ENCODE peak calls at places on chromosomes 11 and 22, in five cellular contexts. V is K562, H is SK-N-SH, G is HepG2, M is GM12878. K is an unnamed sample.

GRCh38 chr11:65885808-65886536 is 2.3 kb downstream of the FIBP start:
- DNase-seq in V (no peak), H (no peak), G (no peak), M (no peak), K (no peak)

GRCh38 chr22:39576027-39576426 is 5.5 kb downstream of the CACNA1I start:
- DNase-seq in V (no peak), H (no peak), G (no peak), M (no peak), K (no peak)

GRCh38 chr11:112811781-112812180 is 149.4 kb upstream of the NCAM1 start:
- DNase-seq in V (no peak), H (no peak), G (no peak), M (no peak), K (no peak)

GRCh38 chr11:10302744-10303557 is 1.9 kb upstream of the ADM start:
- DNase-seq in V (peak), H (peak), G (peak), M (no peak), K (no peak)

GRCh38 chr11:7413961-7414728 is 71.2 kb upstream of the OLFML1 start:
- DNase-seq in V (no peak), H (no peak), G (peak), M (no peak), K (no peak)

GRCh38 chr11:32852142-32852541 is 22.4 kb downstream of the PRRG4 start:
- DNase-seq in V (no peak), H (no peak), G (no peak), M (no peak), K (no peak)

GRCh38 chr11:67120881-67121710 is 2.0 kb downstream of the KDM2A start:
- DNase-seq in V (peak), H (no peak), G (no peak), M (peak), K (no peak)

GRCh38 chr22:28923826-28924732 is 40.7 kb downstream of the ZNRF3 start:
- DNase-seq in V (no peak), H (peak), G (peak), M (no peak), K (no peak)

GRCh38 chr11:123258877-123259276 is 63.8 kb upstream of the CLMP start:
- DNase-seq in V (no peak), H (no peak), G (no peak), M (no peak), K (no peak)

GRCh38 chr11:86089659-86090058 is 20.8 kb upstream of the PICALM start:
- DNase-seq in V (no peak), H (peak), G (no peak), M (no peak), K (no peak)

GRCh38 chr22:30283342-30283741 is 6.0 kb downstream of the CASTOR1 start:
- DNase-seq in V (no peak), H (no peak), G (no peak), M (no peak), K (no peak)

GRCh38 chr11:105588001-105588400 is 21.9 kb upstream of the GRIA4 start:
- DNase-seq in V (no peak), H (no peak), G (no peak), M (no peak), K (no peak)

GRCh38 chr11:93407777-93408401 is 77.3 kb downstream of the DEUP1 start:
- DNase-seq in V (peak), H (no peak), G (no peak), M (no peak), K (no peak)

GRCh38 chr11:61359541-61359940 is 2.1 kb downstream of the CYB561A3 start:
- DNase-seq in V (no peak), H (no peak), G (no peak), M (no peak), K (no peak)

GRCh38 chr11:60485987-60486386 is 6.6 kb upstream of the MS4A12 start:
- DNase-seq in V (peak), H (peak), G (peak), M (peak), K (peak)

GRCh38 chr11:5366856-5367255 is 15.5 kb downstream of the OR51B6 start:
- DNase-seq in V (no peak), H (no peak), G (no peak), M (no peak), K (no peak)

GRCh38 chr11:72940417-72940816 is 126.2 kb downstream of the ATG16L2 start:
- DNase-seq in V (no peak), H (no peak), G (no peak), M (no peak), K (no peak)

GRCh38 chr11:117232911-117233409 is 489 bp downstream of the RNF214 start:
- DNase-seq in V (peak), H (peak), G (no peak), M (no peak), K (peak)

GRCh38 chr11:47253660-47254059 is 4.1 kb upstream of the NR1H3 start:
- DNase-seq in V (no peak), H (no peak), G (peak), M (no peak), K (no peak)

GRCh38 chr22:24807284-24807950 is 1.4 kb downstream of the SGSM1 start:
- DNase-seq in V (no peak), H (peak), G (no peak), M (no peak), K (no peak)

GRCh38 chr11:44030276-44030932 is 17.4 kb upstream of the ACCSL start:
- DNase-seq in V (no peak), H (no peak), G (no peak), M (no peak), K (no peak)

GRCh38 chr11:122424636-122425035 is 230.9 kb upstream of the UBASH3B start:
- DNase-seq in V (no peak), H (no peak), G (no peak), M (no peak), K (no peak)

GRCh38 chr22:31926969-31927368 is 17.4 kb upstream of the YWHAH start:
- DNase-seq in V (no peak), H (peak), G (no peak), M (no peak), K (peak)

GRCh38 chr11:43447124-43447523 is 88.4 kb downstream of the TTC17 start:
- DNase-seq in V (no peak), H (no peak), G (no peak), M (no peak), K (no peak)

GRCh38 chr11:67167715-67168114 is 48.7 kb downstream of the KDM2A start:
- DNase-seq in V (no peak), H (no peak), G (no peak), M (no peak), K (no peak)

GRCh38 chr11:43130616-43131015 is 181.2 kb upstream of the API5 start:
- DNase-seq in V (no peak), H (peak), G (no peak), M (no peak), K (no peak)

GRCh38 chr11:111733009-111733408 is 33.2 kb downstream of the PPP2R1B start:
- DNase-seq in V (no peak), H (no peak), G (no peak), M (no peak), K (no peak)

GRCh38 chr11:75855191-75855590 is 40.2 kb downstream of the UVRAG start:
- DNase-seq in V (no peak), H (no peak), G (no peak), M (no peak), K (no peak)

GRCh38 chr22:37631448-37632173 is 7.9 kb upstream of the SH3BP1 start:
- DNase-seq in V (no peak), H (no peak), G (peak), M (no peak), K (no peak)
- TF ChIP-seq FOXM1 in V (no peak), H (no peak), G (no peak), M (no peak), K (no peak)

GRCh38 chr11:119249671-119250010 is 43.5 kb downstream of the CBL start:
- DNase-seq in V (peak), H (no peak), G (no peak), M (no peak), K (no peak)
- TF ChIP-seq FOXM1 in V (no peak), H (no peak), G (no peak), M (no peak), K (no peak)

DNA sequence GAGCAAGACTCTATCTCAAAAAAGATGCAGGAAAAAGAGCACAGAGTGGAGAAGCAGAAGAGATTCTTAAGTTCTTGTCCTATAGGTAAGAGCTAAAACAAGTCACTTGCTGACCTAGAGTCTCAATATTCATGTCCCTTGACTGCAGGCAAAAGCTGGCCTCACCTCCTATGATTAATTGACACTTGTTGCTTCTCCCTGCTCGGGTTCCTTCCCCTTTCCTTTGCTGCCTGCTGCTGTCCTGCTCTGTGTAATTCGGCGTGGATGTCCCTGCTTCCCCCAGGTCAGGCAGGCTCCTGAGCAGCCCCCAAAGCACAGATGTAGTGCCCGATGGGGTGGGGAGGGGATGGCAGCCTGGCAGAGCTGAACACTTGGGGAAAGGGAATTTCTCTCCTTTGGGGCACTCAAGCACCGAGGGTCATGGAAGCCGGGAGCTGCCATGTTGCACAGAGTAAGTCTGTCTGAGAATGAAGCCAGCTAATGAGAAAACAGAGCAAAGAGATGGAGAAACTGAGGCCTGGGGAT is 60.8 kb upstream of the NUP50 start:
- DNase-seq in V (no peak), H (no peak), G (no peak), M (no peak), K (no peak)
- TF ChIP-seq FOXM1 in V (no peak), H (no peak), G (no peak), M (no peak), K (no peak)

GRCh38 chr11:2134022-2135010 is 4.9 kb downstream of the IGF2 start:
- DNase-seq in V (no peak), H (no peak), G (no peak), M (no peak), K (no peak)
- TF ChIP-seq FOXM1 in V (no peak), H (no peak), G (no peak), M (no peak), K (no peak)

GRCh38 chr11:22923561-22923960 is 63.3 kb upstream of the CCDC179 start:
- DNase-seq in V (no peak), H (no peak), G (no peak), M (no peak), K (no peak)
- TF ChIP-seq FOXM1 in V (no peak), H (no peak), G (no peak), M (no peak), K (no peak)

DNA sequence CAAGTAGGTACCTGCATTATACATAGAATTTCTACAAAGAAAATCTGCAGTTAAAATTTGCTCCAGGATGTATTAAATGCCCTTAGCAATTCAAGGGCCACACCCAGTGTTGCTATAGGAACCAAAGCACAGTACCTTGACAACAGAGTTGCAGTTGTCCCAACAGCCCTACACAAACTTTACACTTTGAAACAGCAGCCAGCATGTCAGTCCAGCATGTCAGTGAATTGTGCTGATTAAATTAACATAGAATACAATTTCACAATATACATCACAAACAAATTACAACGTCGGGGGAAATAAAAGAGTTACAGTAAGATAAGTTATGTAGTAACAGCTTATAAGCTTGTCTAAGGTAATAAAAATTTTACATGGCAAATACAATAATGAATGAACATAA is 389.2 kb downstream of the SOX6 start:
- DNase-seq in V (peak), H (no peak), G (no peak), M (no peak), K (no peak)
- TF ChIP-seq FOXM1 in V (no peak), H (no peak), G (no peak), M (no peak), K (no peak)

DNA sequence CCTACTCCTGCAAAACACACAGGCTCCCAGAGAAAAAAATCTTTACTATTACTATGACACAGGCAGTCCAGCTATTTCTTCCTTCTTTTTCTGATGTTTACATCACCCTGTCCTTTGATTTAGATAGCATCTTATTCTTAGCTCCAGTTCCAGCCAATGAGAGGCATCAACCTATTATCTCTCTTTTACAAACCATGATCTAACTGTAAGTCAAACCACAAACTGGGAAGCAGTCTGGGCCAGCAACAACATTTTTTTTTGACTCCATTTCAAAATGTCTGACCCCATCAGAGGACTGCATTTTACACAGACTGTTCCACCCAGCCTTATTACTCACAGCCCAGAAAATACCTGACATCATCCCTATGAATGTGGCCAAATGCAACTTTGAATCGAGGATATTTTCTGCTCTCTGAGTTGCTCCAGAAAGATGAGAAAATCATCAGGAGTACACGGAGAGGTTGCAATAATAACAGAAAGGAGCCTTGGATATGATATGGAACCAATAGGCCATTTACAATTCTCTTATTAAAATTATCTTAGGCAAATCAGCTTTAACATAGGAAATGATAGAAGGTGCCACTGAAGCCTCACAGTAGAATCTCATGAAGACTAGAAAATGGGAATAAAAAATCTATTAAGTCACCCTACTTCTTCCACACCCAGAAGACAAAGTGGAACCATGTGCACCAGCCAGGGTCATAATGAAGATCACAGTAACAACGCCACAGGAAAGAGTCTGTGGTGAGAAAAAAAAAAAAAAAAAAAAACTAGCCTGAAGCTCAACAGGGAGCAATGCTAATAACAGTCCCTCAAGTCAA is 21.2 kb downstream of the TBRG1 start:
- DNase-seq in V (peak), H (no peak), G (no peak), M (no peak), K (no peak)
- TF ChIP-seq FOXM1 in V (no peak), H (no peak), G (no peak), M (no peak), K (no peak)

GRCh38 chr11:78427615-78428272 is 10.1 kb upstream of the GAB2 start:
- DNase-seq in V (no peak), H (no peak), G (no peak), M (no peak), K (no peak)
- TF ChIP-seq FOXM1 in V (no peak), H (no peak), G (no peak), M (peak), K (no peak)

GRCh38 chr11:64005691-64006090 is 19.5 kb downstream of the OTUB1 start:
- DNase-seq in V (no peak), H (no peak), G (no peak), M (no peak), K (no peak)

GRCh38 chr11:64008283-64008931 is 22.2 kb downstream of the OTUB1 start:
- DNase-seq in V (no peak), H (no peak), G (no peak), M (no peak), K (no peak)

GRCh38 chr11:64006468-64006867 is 20.2 kb downstream of the OTUB1 start:
- DNase-seq in V (no peak), H (no peak), G (no peak), M (no peak), K (no peak)

GRCh38 chr11:64007629-64008282 is 21.5 kb downstream of the OTUB1 start:
- DNase-seq in V (peak), H (peak), G (peak), M (no peak), K (peak)

DNA sequence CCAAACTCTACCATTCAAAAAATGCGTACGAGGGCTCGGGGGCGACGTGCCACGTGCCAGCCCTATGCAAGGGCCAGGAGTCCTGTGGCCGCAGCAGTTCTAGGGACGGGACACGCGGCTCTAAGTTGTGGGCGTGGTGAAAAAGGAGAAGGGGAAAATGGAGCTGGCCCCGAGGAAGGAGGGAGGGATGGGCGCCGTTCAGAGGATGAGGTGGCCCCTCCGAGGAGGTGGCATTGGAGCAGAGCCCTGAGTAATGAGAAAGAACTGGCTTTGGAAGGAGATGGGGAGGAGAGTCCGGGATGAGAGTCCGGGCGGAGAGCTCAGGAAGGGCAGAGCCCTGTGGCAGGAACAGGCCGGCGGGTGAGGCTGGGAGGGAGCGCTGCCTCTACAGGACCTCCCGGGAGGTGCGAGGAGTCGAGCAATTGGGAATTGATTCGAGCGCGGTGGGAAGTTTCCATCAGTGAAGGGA is 21.0 kb downstream of the OTUB1 start:
- DNase-seq in V (peak), H (peak), G (no peak), M (no peak), K (peak)
- TF ChIP-seq FOXM1 in V (no peak), H (no peak), G (no peak), M (no peak), K (no peak)

GRCh38 chr11:19988598-19988997 is 171.7 kb downstream of the DBX1 start:
- DNase-seq in V (no peak), H (no peak), G (no peak), M (no peak), K (no peak)
- TF ChIP-seq FOXM1 in V (no peak), H (no peak), G (no peak), M (no peak), K (no peak)